ENCODE peak calls at places on chromosomes 4 and X, in nine cellular contexts. X is amygdala; L is Panc1; U is NCI-H2171 treated with DMSO at 0.1 percent for 48 hours; M is non-pigmented ciliary epithelial cell; W is CD4-positive, alpha-beta T cell; P is NCI-H1436; Z is body of pancreas; R is tibial artery. C is an unnamed sample.

GRCh38 chr4:78779280-78779679 is 3.1 kb downstream of the BMP2K start:
- DNase-seq in X (no peak), L (no peak), U (no peak), M (no peak), W (no peak), P (no peak), Z (no peak), R (no peak), C (no peak)

GRCh38 chr4:9962611-9963314 is 58.5 kb downstream of the SLC2A9 start:
- DNase-seq in X (no peak), L (no peak), U (no peak), M (no peak), W (no peak), P (no peak), Z (no peak), R (no peak), C (no peak)

GRCh38 chr4:68498413-68499007 is 51.2 kb downstream of the TMPRSS11E start:
- DNase-seq in X (no peak), L (peak; percentile 53), U (peak; percentile 30), M (peak; percentile 47), W (peak; percentile 14), P (peak; percentile 63), Z (peak; percentile 76), R (no peak), C (peak; percentile 9)

GRCh38 chr4:74320559-74321118 is 12.4 kb downstream of the EPGN start:
- DNase-seq in X (peak; percentile 1), L (peak; percentile 56), U (peak; percentile 16), M (no peak), W (peak; percentile 1), P (peak; percentile 2), Z (peak; percentile 13), R (no peak), C (no peak)

GRCh38 chr4:176988226-176988625 is 195.5 kb upstream of the VEGFC start:
- DNase-seq in X (no peak), L (peak; percentile 76), U (no peak), M (peak; percentile 93), W (no peak), P (no peak), Z (no peak), R (no peak), C (peak; percentile 74)

GRCh38 chrX:108415146-108415545 is 23.1 kb downstream of the COL4A6 start:
- DNase-seq in X (no peak), L (no peak), U (no peak), M (no peak), W (no peak), P (no peak), Z (no peak), R (no peak), C (no peak)

GRCh38 chrX:145848451-145848850 is 30.8 kb downstream of the SLITRK2 start:
- DNase-seq in X (no peak), L (no peak), U (no peak), M (no peak), W (no peak), P (no peak), Z (no peak), R (no peak), C (no peak)

GRCh38 chrX:20620301-20620700 is 353.6 kb upstream of the RPS6KA3 start:
- DNase-seq in X (no peak), L (no peak), U (no peak), M (no peak), W (no peak), P (no peak), Z (no peak), R (no peak), C (no peak)

GRCh38 chr4:77203380-77204197 is 46.6 kb downstream of the CCNG2 start:
- DNase-seq in X (peak; percentile 37), L (peak; percentile 32), U (peak; percentile 3), M (peak; percentile 18), W (peak; percentile 44), P (peak; percentile 52), Z (peak; percentile 70), R (peak; percentile 72), C (peak; percentile 18)

GRCh38 chr4:3714642-3715001 is 51.6 kb upstream of the ADRA2C start:
- DNase-seq in X (no peak), L (no peak), U (no peak), M (no peak), W (no peak), P (no peak), Z (no peak), R (no peak), C (no peak)

GRCh38 chr4:130110189-130110588 is 1014.2 kb downstream of the C4orf33 start:
- DNase-seq in X (no peak), L (no peak), U (no peak), M (no peak), W (no peak), P (no peak), Z (no peak), R (no peak), C (no peak)

C was measured in BJ.